ENCODE peak calls at places on chromosome 9, in four cellular contexts. E, X, A and J are unnamed samples.

GRCh38 chr9:108664309-108665255 is 191.2 kb downstream of the ACTL7B start:
- DNase-seq in E (no peak), A (peak; percentile 9), X (no peak), J (no peak)

GRCh38 chr9:107615325-107615724 is 125.8 kb upstream of the KLF4 start:
- DNase-seq in X (no peak), E (no peak), A (no peak), J (peak; percentile 64)

GRCh38 chr9:126624912-126625311 is 11.2 kb downstream of the LMX1B start:
- DNase-seq in E (no peak), X (no peak), A (peak; percentile 84), J (no peak)

GRCh38 chr9:92276223-92277007 is 17.1 kb downstream of the IARS1 start:
- DNase-seq in A (no peak), X (no peak), E (no peak), J (no peak)

GRCh38 chr9:136902259-136902821 is 16.0 kb downstream of the TRAF2 start:
- DNase-seq in A (no peak), E (no peak), X (peak; percentile 85), J (peak; percentile 68)

GRCh38 chr9:119291554-119291953 is 77.7 kb downstream of the BRINP1 start:
- DNase-seq in E (no peak), X (no peak), A (no peak), J (no peak)

GRCh38 chr9:137461663-137462395 is 2.7 kb upstream of the NSMF start:
- DNase-seq in E (no peak), A (peak; percentile 93), X (peak; percentile 49), J (peak; percentile 22)

GRCh38 chr9:110626109-110626829 is 42.3 kb upstream of the MUSK start:
- DNase-seq in E (no peak), A (no peak), X (no peak), J (peak; percentile 89)

GRCh38 chr9:107214915-107215314 is 68.2 kb upstream of the RAD23B start:
- DNase-seq in E (no peak), X (no peak), A (no peak), J (peak; percentile 74)

GRCh38 chr9:69590241-69590640 is 81.9 kb downstream of the APBA1 start:
- DNase-seq in E (no peak), X (no peak), A (no peak), J (no peak)

DNA sequence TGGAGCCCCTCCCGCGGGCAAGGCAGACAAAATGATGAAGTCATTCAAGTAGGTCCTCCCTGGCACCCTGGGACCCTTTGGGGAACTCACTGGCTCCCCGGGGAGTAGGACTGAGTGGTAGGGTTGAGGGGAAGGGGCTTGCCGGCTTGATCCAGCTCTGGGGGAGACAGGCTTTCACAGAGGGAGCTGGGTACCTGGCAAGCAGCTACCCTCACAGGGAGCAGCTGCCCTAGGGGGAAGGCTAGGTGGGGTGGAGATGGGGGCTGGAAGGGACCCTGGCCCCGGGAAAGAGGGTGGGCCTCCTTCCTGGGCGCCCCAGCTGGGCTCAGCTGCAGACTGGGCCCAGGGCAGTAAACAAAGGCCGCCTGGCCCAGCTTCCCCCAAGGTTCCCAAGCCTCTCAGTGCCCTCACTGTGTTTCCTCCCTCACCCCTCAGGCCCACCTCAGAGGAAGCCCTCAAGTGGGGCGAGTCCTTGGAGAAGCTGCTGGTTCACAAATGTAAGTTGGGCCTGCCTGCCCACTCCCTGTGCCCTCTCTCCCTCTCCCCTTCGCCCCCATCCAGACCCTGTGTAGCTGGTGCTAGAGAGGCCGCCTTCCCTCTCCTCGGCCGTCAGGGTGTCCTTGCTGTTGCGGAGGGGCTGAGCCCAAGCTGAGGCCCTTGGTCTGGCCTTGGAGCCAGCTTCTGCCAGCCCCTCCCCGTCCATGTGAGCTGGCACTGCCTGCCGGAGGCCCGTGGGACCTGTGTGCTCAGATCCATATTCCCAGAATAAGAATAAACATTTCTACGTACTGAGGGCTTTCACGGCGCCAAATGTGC is 131.2 kb downstream of the RGS3 start:
- DNase-seq in E (no peak), A (no peak), X (no peak), J (no peak)
- H3K4me3 ChIP-seq in E (peak overlapping the region; percentile 30), A (peak overlapping the region; percentile 64), X (peak overlapping the region; percentile 54), J (peak overlapping the region; percentile 93)

GRCh38 chr9:24242599-24242998 is 303.1 kb downstream of the IZUMO3 start:
- DNase-seq in X (no peak), A (no peak), E (no peak), J (no peak)

DNA sequence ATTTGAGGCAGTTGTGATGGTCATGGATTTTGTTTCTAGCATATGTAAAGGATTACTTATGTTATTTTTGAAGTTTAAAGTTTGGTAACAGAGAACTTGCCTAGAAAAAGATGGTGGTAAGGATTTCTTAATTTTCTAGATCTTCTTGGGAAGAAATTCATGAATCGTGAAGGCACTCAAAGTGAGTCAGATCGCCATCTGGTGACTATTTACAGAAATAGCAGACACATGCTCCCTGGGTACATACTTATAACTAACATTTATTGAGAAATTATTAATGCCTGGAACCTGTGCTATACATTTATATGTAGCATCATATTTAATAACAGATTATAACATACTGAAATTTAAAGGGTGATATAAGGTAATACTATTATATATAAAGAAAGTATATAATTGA is 299.7 kb downstream of the IZUMO3 start:
- DNase-seq in A (peak; percentile 35), E (no peak), X (no peak), J (peak; percentile 9)
- TF ChIP-seq CTCF in A (peak; percentile 67), E (no peak), X (no peak), J (peak; percentile 35)

GRCh38 chr9:100355561-100355960 is 2.8 kb upstream of the TEX10 start:
- DNase-seq in E (no peak), A (no peak), X (no peak), J (no peak)

GRCh38 chr9:100351508-100351907 is 1.2 kb downstream of the TEX10 start:
- DNase-seq in E (no peak), X (no peak), A (no peak), J (no peak)

GRCh38 chr9:100352727-100353505 is at the start of gene TEX10:
- DNase-seq in X (peak; percentile 90), E (peak; percentile 77), A (peak; percentile 96), J (peak; percentile 81)

GRCh38 chr9:100352201-100352726 is 478 bp downstream of the TEX10 start:
- DNase-seq in X (peak; percentile 35), A (peak; percentile 59), E (no peak), J (peak; percentile 14)

DNA sequence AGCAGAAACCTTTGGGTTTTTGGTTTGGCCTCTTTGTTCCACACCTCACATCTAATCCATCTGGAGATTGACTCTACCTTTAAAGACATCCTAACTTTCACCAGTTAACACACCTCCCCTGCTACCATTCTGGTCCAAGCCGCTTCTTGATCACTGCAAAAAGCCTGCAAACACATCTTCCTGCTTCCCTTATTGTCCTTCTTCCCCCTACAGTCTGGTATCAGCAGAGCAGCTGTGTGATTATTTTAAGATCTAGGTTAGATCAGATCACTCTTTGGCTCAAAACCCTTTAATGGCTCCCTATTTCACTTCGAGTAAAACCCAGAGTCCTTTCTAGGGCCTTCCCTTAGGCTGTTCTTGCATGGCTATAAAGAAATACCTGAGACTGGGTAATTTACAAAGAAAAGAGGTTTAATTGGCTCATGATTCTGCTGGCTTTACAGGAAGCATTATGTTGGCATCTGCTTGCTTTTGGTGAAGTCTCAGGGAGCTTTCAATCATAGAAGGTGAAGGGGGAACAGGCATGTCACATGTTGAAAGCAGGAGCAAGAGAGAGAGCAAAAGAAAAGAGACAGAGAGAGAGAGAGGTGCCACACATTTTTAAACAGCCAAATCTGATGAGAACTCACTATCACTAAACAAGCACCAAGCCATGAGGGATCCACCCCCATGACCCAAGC is 1.5 kb upstream of the TEX10 start:
- DNase-seq in A (no peak), E (no peak), X (no peak), J (no peak)
- H3K4me3 ChIP-seq in A (peak overlapping the region; percentile 91), E (no peak overlapping the region), X (no peak overlapping the region), J (no peak overlapping the region)

GRCh38 chr9:124794902-124795491 is 18.1 kb downstream of the OLFML2A start:
- DNase-seq in X (no peak), E (no peak), A (no peak), J (no peak)
- TF ChIP-seq CTCF in X (no peak), E (no peak), A (no peak), J (no peak)

DNA sequence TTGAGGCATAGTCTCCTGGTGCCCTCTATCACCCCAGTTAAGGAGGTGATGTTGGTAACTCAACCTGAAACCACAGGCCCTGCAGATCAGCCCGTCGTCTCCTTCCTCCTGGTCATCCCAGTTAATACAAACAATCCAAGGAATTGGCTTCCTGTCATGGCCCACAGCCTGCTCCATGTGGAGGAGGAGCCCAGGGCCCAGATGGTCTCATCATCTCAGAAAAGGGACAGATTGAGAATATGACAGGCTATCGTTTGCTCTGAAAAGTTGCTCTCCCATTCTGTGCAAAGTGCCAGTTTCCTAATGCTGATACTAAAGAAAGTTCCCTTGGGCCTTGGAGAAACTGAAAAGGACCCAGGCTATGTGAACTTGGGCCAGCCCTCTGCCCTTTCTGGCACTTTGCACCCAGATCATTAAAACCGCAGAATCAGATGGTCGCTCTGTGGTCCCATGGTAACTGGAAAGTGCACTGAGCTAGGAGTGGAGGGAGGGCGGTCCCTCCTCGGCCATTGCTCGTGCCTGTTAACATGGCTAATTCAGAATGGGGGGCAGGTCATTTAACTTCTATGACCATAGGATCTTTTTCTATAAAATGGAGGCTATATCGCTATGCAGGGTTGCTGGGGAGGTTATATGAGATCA is 685 bp upstream of the SPAAR start:
- DNase-seq in X (peak; percentile 29), E (peak; percentile 36), A (no peak), J (peak; percentile 41)
- H3K4me3 ChIP-seq in X (no peak overlapping the region), E (no peak overlapping the region), A (no peak overlapping the region), J (peak overlapping the region; percentile 14)

GRCh38 chr9:80091526-80091925 is 519.8 kb downstream of the TLE4 start:
- DNase-seq in A (no peak), E (no peak), X (no peak), J (no peak)

GRCh38 chr9:80085668-80086067 is 513.9 kb downstream of the TLE4 start:
- DNase-seq in A (no peak), E (no peak), X (no peak), J (no peak)

GRCh38 chr9:80086386-80086785 is 514.6 kb downstream of the TLE4 start:
- DNase-seq in A (no peak), E (no peak), X (no peak), J (no peak)

GRCh38 chr9:80090317-80090716 is 518.6 kb downstream of the TLE4 start:
- DNase-seq in X (no peak), A (no peak), E (no peak), J (no peak)

DNA sequence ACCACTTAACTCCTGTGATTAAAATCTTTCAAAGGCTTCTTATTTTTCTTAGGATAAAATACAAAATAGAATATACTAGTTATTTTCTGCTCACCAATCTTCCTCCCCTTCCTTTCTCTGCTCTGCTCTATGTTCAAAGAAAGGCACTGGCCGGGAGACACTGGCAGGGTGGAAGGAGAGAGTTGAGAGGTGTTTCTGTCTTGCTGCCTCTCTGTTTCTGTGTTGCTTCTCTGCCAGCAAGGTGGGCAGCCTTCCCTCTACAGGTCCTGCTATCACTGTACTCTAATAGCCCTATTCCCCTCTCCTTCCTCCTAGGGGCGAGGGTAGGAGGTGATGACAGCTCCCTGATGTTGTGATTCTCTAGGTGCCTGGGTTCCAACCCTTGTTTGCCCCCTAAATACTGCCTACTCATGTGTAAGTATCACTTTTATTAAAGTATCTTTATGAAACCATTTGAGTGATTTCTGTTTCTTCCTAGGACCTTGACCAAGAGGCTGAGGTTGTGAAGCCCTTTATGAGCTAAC is 515.1 kb downstream of the TLE4 start:
- DNase-seq in X (no peak), A (no peak), E (no peak), J (no peak)
- TF ChIP-seq CTCF in X (no peak), A (no peak), E (no peak), J (no peak)

GRCh38 chr9:27110181-27110580 is 1.2 kb downstream of the TEK start:
- DNase-seq in X (no peak), E (no peak), A (no peak), J (no peak)
- H3K4me3 ChIP-seq in X (peak overlapping the region; percentile 42), E (no peak overlapping the region), A (peak overlapping the region; percentile 36), J (no peak overlapping the region)

GRCh38 chr9:37407468-37407867 is 15.0 kb upstream of the GRHPR start:
- DNase-seq in E (no peak), A (no peak), X (no peak), J (no peak)
- TF ChIP-seq CTCF in E (no peak), A (peak; percentile 35), X (no peak), J (peak; percentile 12)